ENCODE peak calls at places on chromosomes 3 and 15, in ten cellular contexts. X is activated gamma-delta T cell treated with Interleukin-2 at 50 U/mL for 16 hours; S is stimulated activated CD4-positive, alpha-beta T cell treated with anti-CD3 and anti-CD28 coated beads, Interleukin-2, amount 100 ng/mL, for 24 hours; K is T-helper 2 cell; E is GDM1; J is AML-193; L is left ventricle myocardium inferior; N is iPS-NIHi11; D is frontal cortex; A is activated CD4-positive, CD25-positive, alpha-beta regulatory T cell. P is an unnamed sample.

GRCh38 chr3:119091936-119092677 is 53.9 kb upstream of the TEX55 start:
- DNase-seq in D (no peak), K (no peak), L (no peak), X (no peak), N (no peak), J (no peak), A (no peak), S (no peak), E (no peak), P (no peak)

GRCh38 chr15:95591270-95591669 is 739.2 kb upstream of the NR2F2 start:
- DNase-seq in J (no peak), K (no peak), X (no peak), A (no peak), L (no peak), S (no peak), E (no peak), N (no peak), D (no peak), P (no peak)

GRCh38 chr15:101092186-101092866 is 159.5 kb downstream of the CHSY1 start:
- DNase-seq in A (no peak), D (no peak), J (no peak), X (no peak), E (no peak), K (no peak), L (no peak), N (no peak), S (no peak), P (no peak)

GRCh38 chr3:24751020-24751419 is 256.4 kb upstream of the THRB start:
- DNase-seq in K (no peak), X (no peak), L (no peak), N (no peak), J (no peak), A (no peak), S (no peak), D (no peak), E (no peak), P (no peak)

GRCh38 chr3:29441422-29441821 is 160.6 kb downstream of the RBMS3 start:
- DNase-seq in D (no peak), J (no peak), E (no peak), L (no peak), A (no peak), S (no peak), X (no peak), N (no peak), K (no peak), P (no peak)

GRCh38 chr15:28191832-28192231 is 92.7 kb upstream of the OCA2 start:
- DNase-seq in J (no peak), A (no peak), L (peak; percentile 58), E (no peak), K (no peak), N (peak; percentile 29), D (peak; percentile 22), X (no peak), S (no peak), P (no peak)

GRCh38 chr3:186596568-186597287 is 16.1 kb upstream of the AHSG start:
- DNase-seq in X (no peak), A (no peak), J (no peak), K (no peak), D (no peak), N (no peak), E (no peak), S (no peak), L (no peak), P (no peak)

GRCh38 chr15:62758126-62758951 is 284.2 kb upstream of the TPM1 start:
- DNase-seq in J (no peak), D (no peak), E (no peak), S (no peak), A (no peak), N (peak; percentile 40), K (no peak), L (no peak), X (no peak), P (no peak)

GRCh38 chr3:187799942-187800637 is 54.8 kb upstream of the BCL6 start:
- DNase-seq in A (no peak), S (no peak), K (no peak), J (no peak), N (no peak), L (no peak), X (no peak), D (no peak), E (no peak), P (no peak)

GRCh38 chr3:107745354-107745753 is 222.6 kb downstream of the BBX start:
- DNase-seq in S (no peak), A (no peak), J (no peak), K (no peak), X (no peak), E (no peak), L (no peak), D (no peak), N (no peak), P (no peak)

GRCh38 chr3:58628823-58629562 is 37.6 kb downstream of the FAM3D start:
- DNase-seq in L (no peak), J (no peak), N (no peak), D (no peak), K (no peak), X (no peak), A (no peak), E (no peak), S (no peak), P (no peak)

GRCh38 chr3:99023590-99024192 is 122.2 kb upstream of the DCBLD2 start:
- DNase-seq in L (no peak), E (no peak), A (no peak), S (no peak), J (peak; percentile 49), D (peak; percentile 10), N (peak; percentile 33), X (no peak), K (no peak), P (peak; percentile 55)

GRCh38 chr3:39272191-39272590 is 7.6 kb downstream of the CX3CR1 start:
- DNase-seq in X (no peak), A (no peak), S (no peak), D (no peak), N (no peak), K (no peak), L (no peak), J (peak; percentile 87), E (no peak), P (peak; percentile 73)

GRCh38 chr3:29057326-29057725 is 223.5 kb upstream of the RBMS3 start:
- DNase-seq in E (no peak), X (no peak), A (no peak), N (peak; percentile 17), D (no peak), K (no peak), S (no peak), J (no peak), L (no peak), P (no peak)

GRCh38 chr3:78969483-78969882 is 798.3 kb downstream of the ROBO1 start:
- DNase-seq in L (no peak), K (no peak), X (no peak), D (peak; percentile 34), S (no peak), A (no peak), J (no peak), N (no peak), E (no peak), P (no peak)

GRCh38 chr15:53830707-53831386 is 71.4 kb upstream of the WDR72 start:
- DNase-seq in L (no peak), J (no peak), S (no peak), D (no peak), E (no peak), N (no peak), X (no peak), A (no peak), K (no peak), P (no peak)

GRCh38 chr15:40320931-40321371 is 2.5 kb upstream of the INAFM2 start:
- DNase-seq in E (peak; percentile 62), J (peak; percentile 82), L (no peak), N (peak; percentile 69), K (peak; percentile 50), X (peak; percentile 55), S (peak; percentile 61), D (peak; percentile 69), A (no peak), P (peak; percentile 72)

GRCh38 chr3:157063926-157064325 is 96.0 kb downstream of the CCNL1 start:
- DNase-seq in L (no peak), J (no peak), A (no peak), E (no peak), S (no peak), X (no peak), N (no peak), K (no peak), D (no peak), P (no peak)

GRCh38 chr3:23806322-23807160 is 786 bp downstream of the UBE2E1 start:
- DNase-seq in D (peak; percentile 65), A (no peak), N (peak; percentile 67), L (peak; percentile 34), X (peak; percentile 10), E (no peak), K (no peak), S (peak; percentile 27), J (no peak), P (no peak)

GRCh38 chr3:22296641-22297040 is 545.6 kb upstream of the ZNF385D start:
- DNase-seq in J (no peak), A (no peak), K (no peak), N (no peak), S (no peak), X (no peak), D (no peak), E (no peak), L (no peak), P (no peak)

GRCh38 chr3:63980830-63981498 is 42.3 kb downstream of the PSMD6 start:
- DNase-seq in A (no peak), E (no peak), K (no peak), J (no peak), L (no peak), X (no peak), N (no peak), S (no peak), D (no peak), P (no peak)

GRCh38 chr3:172260381-172260780 is 187.9 kb downstream of the GHSR start:
- DNase-seq in S (no peak), K (no peak), X (no peak), E (no peak), A (no peak), N (no peak), L (no peak), J (no peak), D (no peak), P (no peak)

GRCh38 chr3:16866447-16867025 is 18.2 kb upstream of the PLCL2 start:
- DNase-seq in X (no peak), J (peak; percentile 96), A (no peak), S (no peak), E (peak; percentile 32), L (no peak), N (no peak), D (no peak), K (peak; percentile 30), P (peak; percentile 74)

GRCh38 chr15:28023933-28024888 is 74.9 kb downstream of the OCA2 start:
- DNase-seq in J (no peak), X (no peak), S (no peak), N (no peak), A (no peak), D (no peak), K (no peak), E (no peak), L (no peak), P (peak; percentile 21)

GRCh38 chr15:26200427-26200826 is 337.3 kb upstream of the ATP10A start:
- DNase-seq in N (no peak), K (no peak), L (no peak), D (no peak), J (no peak), S (no peak), E (no peak), X (no peak), A (no peak), P (no peak)

GRCh38 chr3:159273608-159274007 is 471.8 kb downstream of the MFSD1 start:
- DNase-seq in E (peak; percentile 1), D (no peak), L (peak; percentile 22), A (no peak), N (peak; percentile 55), J (peak; percentile 23), X (no peak), K (no peak), S (no peak), P (peak; percentile 18)

P was measured in KBM-7.